ENCODE peak calls at places on chromosomes 13 and 19, in four cellular contexts. O is GM04503, W is posterior vena cava, Q is iPS-NIHi11. L is an unnamed sample.

GRCh38 chr19:50969413-50969760 is at the start of gene KLK6:
- DNase-seq in O (no peak), W (no peak), Q (no peak), L (no peak)

GRCh38 chr13:49560270-49561063 is 24.9 kb downstream of the RCBTB1 start:
- DNase-seq in O (no peak), W (no peak), Q (peak; percentile 28), L (peak; percentile 33)

GRCh38 chr19:35088514-35088913 is 27.1 kb upstream of the FXYD3 start:
- DNase-seq in O (peak; percentile 72), W (no peak), Q (peak; percentile 9), L (peak; percentile 57)

GRCh38 chr13:98103942-98104880 is 38.7 kb upstream of the FARP1 start:
- DNase-seq in O (no peak), W (no peak), Q (no peak), L (no peak)

GRCh38 chr13:74556002-74556551 is 421.9 kb upstream of the KLF12 start:
- DNase-seq in O (no peak), W (no peak), Q (no peak), L (no peak)

GRCh38 chr13:113663934-113664333 is 3.1 kb upstream of the GRK1 start:
- DNase-seq in O (no peak), W (peak; percentile 62), Q (no peak), L (no peak)

GRCh38 chr19:17424743-17425365 is 5.0 kb downstream of the MVB12A start:
- DNase-seq in O (no peak), W (no peak), Q (peak; percentile 91), L (no peak)

GRCh38 chr13:77511552-77511951 is 24.0 kb upstream of the SCEL start:
- DNase-seq in O (no peak), W (no peak), Q (no peak), L (no peak)

GRCh38 chr19:50434525-50434924 is 1.8 kb downstream of the MYBPC2 start:
- DNase-seq in O (no peak), W (no peak), Q (no peak), L (no peak)

GRCh38 chr13:97433727-97434416 is at the start of gene RAP2A:
- DNase-seq in O (peak; percentile 45), W (peak; percentile 97), Q (peak; percentile 75), L (peak; percentile 50)

GRCh38 chr13:94305463-94305862 is 174.0 kb downstream of the DCT start:
- DNase-seq in O (peak; percentile 57), W (no peak), Q (no peak), L (peak; percentile 83)

GRCh38 chr13:113034451-113035208 is 65.6 kb downstream of the MCF2L start:
- DNase-seq in O (peak; percentile 17), W (no peak), Q (peak; percentile 81), L (no peak)

GRCh38 chr19:5172859-5173577 is 167.6 kb downstream of the PTPRS start:
- DNase-seq in O (peak; percentile 98), W (no peak), Q (no peak), L (peak; percentile 77)

GRCh38 chr13:99041788-99042187 is 63.9 kb upstream of the DOCK9 start:
- DNase-seq in O (no peak), W (no peak), Q (no peak), L (no peak)

GRCh38 chr13:32535748-32536147 is 2.8 kb downstream of the N4BP2L2 start:
- DNase-seq in O (no peak), W (no peak), Q (no peak), L (no peak)

GRCh38 chr13:40464349-40464748 is 202.1 kb downstream of the FOXO1 start:
- DNase-seq in O (no peak), W (no peak), Q (no peak), L (no peak)